ENCODE peak calls at places on chromosomes 12 and 14, in ten cellular contexts. K is activated effector memory CD4-positive, alpha-beta T cell treated with Interleukin-2 at 50 U/mL for 16 hours; Z is A549; Y is amniotic stem cell; T is ovary; P is Kasumi-1; R is heart right ventricle; M is GM13976; C is BE2C; F is central memory CD4-positive, alpha-beta T cell. E is an unnamed sample.

GRCh38 chr12:91224411-91224810 is 41.8 kb upstream of the DCN start:
- DNase-seq in K (no peak), R (no peak), T (no peak), C (no peak), F (no peak), Z (no peak), P (no peak), M (no peak), Y (no peak), E (no peak)

GRCh38 chr14:51681411-51681810 is 29.7 kb downstream of the FRMD6 start:
- DNase-seq in F (no peak), T (no peak), Z (no peak), Y (no peak), R (no peak), C (no peak), P (no peak), M (no peak), K (no peak), E (no peak)

GRCh38 chr14:73789996-73790581 is 61.5 kb upstream of the PTGR2 start:
- DNase-seq in C (peak; percentile 39), M (no peak), K (no peak), F (no peak), R (peak; percentile 54), Z (no peak), Y (peak; percentile 74), T (peak; percentile 68), P (no peak), E (peak; percentile 63)

GRCh38 chr12:104257913-104258472 is 42.4 kb downstream of the TXNRD1 start:
- DNase-seq in C (no peak), K (no peak), T (no peak), Y (no peak), Z (no peak), R (no peak), M (no peak), P (no peak), F (no peak), E (no peak)

GRCh38 chr12:86719381-86719780 is 463.2 kb upstream of the MGAT4C start:
- DNase-seq in M (no peak), Z (no peak), K (no peak), P (no peak), R (no peak), C (no peak), T (no peak), F (no peak), Y (no peak), E (no peak)

GRCh38 chr12:95208678-95209077 is 8.6 kb downstream of the FGD6 start:
- DNase-seq in Y (no peak), T (no peak), P (no peak), Z (no peak), M (no peak), R (no peak), K (no peak), C (no peak), F (no peak), E (no peak)

GRCh38 chr12:41302979-41303403 is 114.9 kb downstream of the PDZRN4 start:
- DNase-seq in T (no peak), F (no peak), M (no peak), C (no peak), R (no peak), Z (no peak), Y (no peak), P (no peak), K (no peak), E (no peak)

GRCh38 chr12:42135264-42135814 is 9.3 kb downstream of the GXYLT1 start:
- DNase-seq in F (no peak), M (no peak), R (no peak), C (no peak), Y (peak; percentile 50), P (no peak), Z (no peak), K (no peak), T (no peak), E (no peak)

GRCh38 chr14:22289570-22289969 is 299.5 kb downstream of the DAD1 start:
- DNase-seq in T (no peak), C (no peak), M (no peak), Y (no peak), P (no peak), F (no peak), Z (no peak), K (no peak), R (no peak), E (no peak)

GRCh38 chr12:23140710-23141109 is 515.7 kb downstream of the ETNK1 start:
- DNase-seq in M (no peak), F (no peak), T (no peak), P (no peak), C (no peak), K (no peak), R (no peak), Y (no peak), Z (no peak), E (no peak)

GRCh38 chr12:88624911-88625310 is 44.6 kb upstream of the KITLG start:
- DNase-seq in K (no peak), F (no peak), P (no peak), Z (no peak), R (no peak), Y (peak; percentile 2), M (no peak), C (no peak), T (no peak), E (no peak)

GRCh38 chr14:59107819-59108218 is 80.6 kb upstream of the DAAM1 start:
- DNase-seq in C (no peak), K (no peak), F (no peak), Z (no peak), M (no peak), P (no peak), Y (no peak), T (no peak), R (no peak), E (no peak)

GRCh38 chr14:66677780-66678179 is 169.8 kb downstream of the GPHN start:
- DNase-seq in Y (no peak), P (no peak), Z (no peak), F (no peak), R (no peak), K (no peak), T (no peak), M (no peak), C (no peak), E (no peak)

GRCh38 chr12:47400251-47400650 is 305.6 kb downstream of the RPAP3 start:
- DNase-seq in Z (no peak), C (no peak), K (no peak), T (no peak), Y (no peak), F (no peak), M (no peak), R (no peak), P (no peak), E (no peak)

GRCh38 chr14:75418779-75419768 is 8.7 kb upstream of the JDP2 start:
- DNase-seq in M (peak; percentile 78), C (peak; percentile 28), K (no peak), P (peak; percentile 48), F (no peak), R (peak; percentile 27), Z (peak; percentile 46), Y (no peak), T (no peak), E (no peak)

GRCh38 chr12:90366286-90366685 is 588.7 kb downstream of the CCER1 start:
- DNase-seq in C (no peak), Z (no peak), R (no peak), Y (peak; percentile 56), F (no peak), T (no peak), P (no peak), M (no peak), K (no peak), E (no peak)

GRCh38 chr12:117235261-117235660 is 45.0 kb upstream of the FBXO21 start:
- DNase-seq in T (no peak), C (no peak), Y (no peak), P (no peak), R (no peak), F (no peak), K (no peak), M (no peak), Z (no peak), E (no peak)